ENCODE peak calls at places on chromosomes 12 and 14, in six cellular contexts. M, S, G, R, U and D are unnamed samples.
A peak's percentile ranks its signal among the peaks of the same experiment; 100 is the strongest.

GRCh38 chr12:94025730-94026129 is 122.6 kb upstream of the PLXNC1 start:
- DNase-seq in R (no peak), U (no peak), M (no peak), S (no peak), G (no peak), D (no peak)

GRCh38 chr12:122403115-122403770 is 19.2 kb downstream of the CLIP1 start:
- DNase-seq in G (no peak), R (no peak), U (no peak), S (no peak), M (peak; percentile 45), D (no peak)

GRCh38 chr14:93999573-93999972 is 2.5 kb downstream of the CCDC197 start:
- DNase-seq in S (no peak), M (no peak), R (no peak), U (no peak), G (no peak), D (no peak)

GRCh38 chr12:76020731-76021672 is 10.6 kb downstream of the PHLDA1 start:
- DNase-seq in S (peak; percentile 97), R (peak; percentile 58), M (peak; percentile 87), G (no peak), U (peak; percentile 80), D (no peak)

GRCh38 chr12:104275689-104276088 is 27.9 kb upstream of the EID3 start:
- DNase-seq in U (no peak), M (peak; percentile 71), S (no peak), G (no peak), R (no peak), D (no peak)

GRCh38 chr12:14454098-14454907 is 88.8 kb downstream of the ATF7IP start:
- DNase-seq in U (peak; percentile 22), G (no peak), M (peak; percentile 68), R (no peak), S (peak; percentile 66), D (peak; percentile 71)

GRCh38 chr14:59103396-59103795 is 85.1 kb upstream of the DAAM1 start:
- DNase-seq in S (peak; percentile 27), G (no peak), R (no peak), U (no peak), M (no peak), D (no peak)

GRCh38 chr14:22882529-22883190 is 362 bp upstream of the REM2 start:
- DNase-seq in U (peak; percentile 29), M (peak; percentile 27), R (no peak), S (peak; percentile 44), G (no peak), D (peak; percentile 48)

GRCh38 chr14:40467969-40468368 is 1035.7 kb upstream of the FBXO33 start:
- DNase-seq in S (no peak), M (no peak), G (no peak), R (no peak), U (no peak), D (no peak)

GRCh38 chr14:70814466-70814865 is 5.2 kb upstream of the MAP3K9 start:
- DNase-seq in R (no peak), U (no peak), G (no peak), M (no peak), S (no peak), D (no peak)

GRCh38 chr12:89370850-89371249 is 18.5 kb upstream of the DUSP6 start:
- DNase-seq in M (no peak), S (peak; percentile 93), U (no peak), G (no peak), R (no peak), D (peak; percentile 57)

GRCh38 chr12:40144023-40144422 is 38.1 kb upstream of the SLC2A13 start:
- DNase-seq in U (no peak), R (no peak), G (no peak), S (no peak), M (no peak), D (no peak)

GRCh38 chr14:101819251-101819990 is 57.9 kb downstream of the PPP2R5C start:
- DNase-seq in R (peak; percentile 85), U (peak; percentile 91), S (no peak), M (no peak), G (no peak), D (no peak)

GRCh38 chr14:92940543-92940942 is 17.6 kb downstream of the CHGA start:
- DNase-seq in U (no peak), M (no peak), S (no peak), R (no peak), G (peak; percentile 78), D (no peak)

GRCh38 chr12:60144395-60144794 is 548.6 kb downstream of the SLC16A7 start:
- DNase-seq in G (no peak), S (no peak), R (no peak), U (no peak), M (no peak), D (no peak)

GRCh38 chr12:72035625-72036024 is 97.0 kb downstream of the TPH2 start:
- DNase-seq in U (no peak), R (no peak), G (no peak), S (no peak), M (no peak), D (no peak)

GRCh38 chr12:4421590-4422031 is 24.0 kb downstream of the FGF6 start:
- DNase-seq in M (peak; percentile 41), S (peak; percentile 50), G (no peak), R (no peak), U (peak; percentile 42), D (no peak)

GRCh38 chr12:114238808-114239207 is 167.1 kb downstream of the TBX5 start:
- DNase-seq in U (no peak), G (no peak), M (no peak), R (no peak), S (peak; percentile 75), D (no peak)

DNA sequence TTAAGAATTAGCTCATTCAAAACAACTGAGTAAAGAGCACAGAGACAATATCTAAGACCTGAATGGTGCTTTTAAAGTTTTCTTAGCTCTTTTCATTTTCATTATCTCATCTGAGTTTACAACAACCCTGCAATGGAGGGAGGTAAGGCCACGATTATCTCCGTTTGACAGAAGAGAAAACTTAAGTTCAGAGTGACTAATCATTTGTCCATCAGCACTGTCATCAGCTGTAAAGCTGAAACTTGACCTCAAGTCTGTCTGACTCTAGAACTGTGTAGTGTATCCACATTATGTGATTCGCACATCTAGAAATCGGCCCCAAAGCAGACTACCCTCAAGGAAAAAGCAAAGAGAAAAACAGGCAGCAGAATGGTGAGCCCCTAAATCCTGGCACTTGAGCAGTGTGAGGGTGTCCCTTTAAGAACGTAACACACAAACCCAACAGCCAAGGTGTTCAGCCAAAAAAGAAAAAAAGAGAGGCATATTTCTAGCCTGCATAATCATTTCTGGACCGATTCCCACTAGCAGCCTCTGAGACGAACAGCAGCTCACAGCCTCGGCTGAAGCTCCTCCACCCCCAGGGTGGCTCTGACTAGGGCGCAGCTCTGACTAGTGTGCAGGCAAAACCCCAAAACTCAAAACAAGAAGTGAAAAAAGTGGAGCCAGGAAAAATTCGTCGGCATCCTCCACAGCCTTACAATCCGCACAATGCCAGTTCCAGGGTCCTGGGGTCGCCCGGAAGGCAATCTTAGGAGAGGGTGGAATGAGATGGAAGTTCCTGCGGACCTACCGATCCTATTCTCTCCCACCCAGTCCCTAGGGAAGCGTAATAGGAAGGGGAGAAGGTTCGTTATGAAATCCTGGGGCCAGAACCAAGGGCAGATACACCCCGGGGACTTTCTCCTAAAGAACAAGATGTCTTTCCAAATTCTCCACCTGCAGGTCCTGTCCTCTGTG is 1.5 kb downstream of the STXBP6 start:
- DNase-seq in M (no peak), G (no peak), R (no peak), U (no peak), S (peak; percentile 68), D (no peak)
- H3K4me3 ChIP-seq in M (no peak overlapping the region), G (peak overlapping the region; percentile 69), R (no peak overlapping the region), U (no peak overlapping the region), S (peak overlapping the region; percentile 58), D (peak overlapping the region; percentile 87)

GRCh38 chr14:80955434-80955939 is at the start of gene TSHR:
- DNase-seq in G (no peak), R (peak; percentile 55), M (no peak), U (no peak), S (peak; percentile 16), D (no peak)
- H3K4me3 ChIP-seq in G (peak within 1 kb of the TSS; percentile 53), R (peak within 1 kb of the TSS; percentile 60), M (peak within 1 kb of the TSS; percentile 52), U (peak within 1 kb of the TSS; percentile 72), S (peak within 1 kb of the TSS; percentile 60), D (peak within 1 kb of the TSS; percentile 45)

GRCh38 chr12:1532796-1533195 is 61.6 kb downstream of the FBXL14 start:
- DNase-seq in U (no peak), R (no peak), S (no peak), G (no peak), M (no peak), D (no peak)
- H3K4me3 ChIP-seq in U (no peak overlapping the region), R (peak overlapping the region; percentile 37), S (no peak overlapping the region), G (no peak overlapping the region), M (no peak overlapping the region), D (no peak overlapping the region)

GRCh38 chr12:52235001-52235760 is 2.1 kb downstream of the KRT7 start:
- DNase-seq in M (peak; percentile 32), S (peak; percentile 56), U (no peak), R (no peak), G (no peak), D (no peak)
- H3K4me3 ChIP-seq in M (peak overlapping the region; percentile 93), S (no peak overlapping the region), U (no peak overlapping the region), R (no peak overlapping the region), G (no peak overlapping the region), D (no peak overlapping the region)

DNA sequence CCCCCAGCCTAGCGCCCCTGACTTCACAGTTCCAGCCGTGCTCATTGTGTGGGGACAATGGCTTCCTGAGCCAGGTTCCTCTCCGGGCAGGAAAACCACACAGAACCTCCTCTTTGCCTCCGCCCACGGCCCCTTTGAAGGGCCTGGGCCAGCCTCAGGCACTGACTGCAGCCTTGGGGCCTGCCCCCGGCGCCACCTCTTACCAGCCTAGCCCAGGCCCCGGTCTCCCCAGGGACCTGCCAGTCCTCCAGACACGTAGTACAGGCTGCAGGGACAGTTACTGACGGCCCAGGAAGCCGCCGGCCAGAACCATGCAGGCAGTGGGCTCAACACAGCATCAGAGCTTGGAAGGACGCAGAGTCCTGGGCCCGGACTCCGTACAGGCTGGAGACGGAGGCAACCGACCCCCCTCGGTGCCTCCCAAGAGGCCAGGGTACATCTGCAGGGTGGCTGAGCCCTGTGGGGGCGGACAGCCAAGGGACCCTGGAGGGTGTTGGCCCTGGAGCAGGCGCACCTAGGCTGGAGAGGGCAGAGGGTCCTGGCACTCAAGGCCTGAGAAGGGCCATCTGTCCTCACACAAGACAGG is 20.9 kb upstream of the NUDT14 start:
- DNase-seq in R (peak; percentile 63), U (no peak), S (no peak), G (no peak), M (no peak), D (no peak)
- H3K4me3 ChIP-seq in R (no peak overlapping the region), U (no peak overlapping the region), S (no peak overlapping the region), G (no peak overlapping the region), M (no peak overlapping the region), D (no peak overlapping the region)

DNA sequence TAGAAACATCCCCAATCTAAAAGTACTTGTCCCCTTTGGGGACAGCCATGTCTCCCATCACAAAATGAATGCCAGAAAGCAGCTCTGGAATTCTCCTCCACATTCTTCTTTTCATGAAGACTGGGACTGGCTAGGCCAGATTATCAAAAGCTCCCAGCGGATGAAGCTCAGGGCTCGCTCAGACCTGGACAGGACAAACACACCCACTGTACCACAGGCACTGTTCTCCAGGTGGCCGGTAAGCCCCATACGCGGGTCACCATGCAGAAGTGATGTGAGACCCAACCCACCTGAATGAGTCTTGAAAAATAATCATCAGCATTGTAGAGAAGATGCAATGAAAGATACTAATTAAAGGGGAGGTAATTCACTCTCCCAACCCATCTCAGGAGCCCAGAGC is 85.1 kb downstream of the GCH1 start:
- DNase-seq in M (no peak), U (no peak), S (no peak), R (no peak), G (no peak), D (no peak)
- H3K4me3 ChIP-seq in M (no peak overlapping the region), U (no peak overlapping the region), S (no peak overlapping the region), R (no peak overlapping the region), G (no peak overlapping the region), D (no peak overlapping the region)